ENCODE peak calls at places on chromosome 19, in four cellular contexts. One of them, this sample, is unnamed.

GRCh38 chr19:6279620-6279930 is 200 bp downstream of the MLLT1 start:
- DNase-seq in right cardiac atrium: no peak
- DNase-seq in tibial nerve: no peak
- DNase-seq in CD8-positive, alpha-beta memory T cell: no peak
- DNase-seq in this sample: no peak

GRCh38 chr19:18306209-18306902 is 16.5 kb downstream of the LSM4 start:
- DNase-seq in right cardiac atrium: peak
- DNase-seq in tibial nerve: no peak
- DNase-seq in CD8-positive, alpha-beta memory T cell: no peak
- DNase-seq in this sample: no peak

GRCh38 chr19:46080561-46080960 is 39.8 kb upstream of the IGFL4 start:
- DNase-seq in right cardiac atrium: no peak
- DNase-seq in tibial nerve: no peak
- DNase-seq in CD8-positive, alpha-beta memory T cell: no peak
- DNase-seq in this sample: no peak

GRCh38 chr19:4571305-4571917 is 11.9 kb upstream of the SEMA6B start:
- DNase-seq in right cardiac atrium: no peak
- DNase-seq in tibial nerve: no peak
- DNase-seq in CD8-positive, alpha-beta memory T cell: no peak
- DNase-seq in this sample: no peak

GRCh38 chr19:14146789-14147216 is 10.4 kb upstream of the ASF1B start:
- DNase-seq in right cardiac atrium: no peak
- DNase-seq in tibial nerve: no peak
- DNase-seq in CD8-positive, alpha-beta memory T cell: no peak
- DNase-seq in this sample: no peak

GRCh38 chr19:19514215-19514633 is 1.1 kb downstream of the TSSK6 start:
- DNase-seq in right cardiac atrium: peak
- DNase-seq in tibial nerve: no peak
- DNase-seq in CD8-positive, alpha-beta memory T cell: no peak
- DNase-seq in this sample: no peak

GRCh38 chr19:2488405-2488941 is 12.5 kb downstream of the GADD45B start:
- DNase-seq in right cardiac atrium: no peak
- DNase-seq in tibial nerve: no peak
- DNase-seq in CD8-positive, alpha-beta memory T cell: no peak
- DNase-seq in this sample: no peak

GRCh38 chr19:19262190-19263057 is 10.7 kb downstream of the TM6SF2 start:
- DNase-seq in right cardiac atrium: no peak
- DNase-seq in tibial nerve: no peak
- DNase-seq in CD8-positive, alpha-beta memory T cell: no peak
- DNase-seq in this sample: no peak

GRCh38 chr19:40803857-40804782 is 5.1 kb downstream of the EGLN2 start:
- DNase-seq in right cardiac atrium: peak
- DNase-seq in tibial nerve: no peak
- DNase-seq in CD8-positive, alpha-beta memory T cell: peak
- DNase-seq in this sample: no peak

GRCh38 chr19:6038634-6039405 is 60.9 kb upstream of the RANBP3 start:
- DNase-seq in right cardiac atrium: no peak
- DNase-seq in tibial nerve: no peak
- DNase-seq in CD8-positive, alpha-beta memory T cell: no peak
- DNase-seq in this sample: no peak

GRCh38 chr19:35124098-35125060 is 8.8 kb downstream of the FXYD3 start:
- DNase-seq in right cardiac atrium: peak
- DNase-seq in tibial nerve: peak
- DNase-seq in CD8-positive, alpha-beta memory T cell: peak
- DNase-seq in this sample: peak

GRCh38 chr19:1516395-1516753 is 3.6 kb upstream of the ADAMTSL5 start:
- DNase-seq in right cardiac atrium: no peak
- DNase-seq in tibial nerve: no peak
- DNase-seq in CD8-positive, alpha-beta memory T cell: no peak
- DNase-seq in this sample: no peak

GRCh38 chr19:47190167-47190727 is 40.8 kb downstream of the BBC3 start:
- DNase-seq in right cardiac atrium: peak
- DNase-seq in tibial nerve: no peak
- DNase-seq in CD8-positive, alpha-beta memory T cell: no peak
- DNase-seq in this sample: peak

DNA sequence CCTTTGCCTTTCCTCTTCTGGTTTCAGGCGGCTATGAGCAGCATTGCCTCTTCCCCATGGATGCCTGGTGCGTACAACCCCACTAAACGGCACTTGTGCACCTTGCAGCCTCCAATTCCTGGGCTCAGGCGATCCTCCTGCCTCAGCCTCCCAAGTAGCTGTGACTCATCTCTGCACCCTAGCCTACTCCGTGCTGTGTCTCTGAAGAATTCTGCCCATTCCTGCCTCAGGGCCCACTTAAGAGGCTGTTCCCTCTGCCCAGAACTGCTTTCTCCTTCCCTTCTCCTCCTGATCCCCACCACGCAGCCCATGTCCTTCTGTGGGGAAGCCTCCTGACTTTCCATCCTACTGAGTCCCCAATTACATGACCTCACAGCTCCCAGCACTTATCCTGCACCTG is 142.2 kb upstream of the ZNF507 start:
- DNase-seq in right cardiac atrium: no peak
- DNase-seq in tibial nerve: no peak
- DNase-seq in CD8-positive, alpha-beta memory T cell: no peak
- DNase-seq in this sample: no peak
- H3K27ac ChIP-seq in right cardiac atrium: no peak
- H3K27ac ChIP-seq in tibial nerve: no peak
- H3K27ac ChIP-seq in CD8-positive, alpha-beta memory T cell: no peak
- H3K27ac ChIP-seq in this sample: no peak

GRCh38 chr19:7705387-7706187 is 3.7 kb upstream of the FCER2 start:
- DNase-seq in right cardiac atrium: peak
- DNase-seq in tibial nerve: peak
- DNase-seq in CD8-positive, alpha-beta memory T cell: peak
- DNase-seq in this sample: no peak

GRCh38 chr19:7709932-7710460 is 8.1 kb upstream of the FCER2 start:
- DNase-seq in right cardiac atrium: no peak
- DNase-seq in tibial nerve: no peak
- DNase-seq in CD8-positive, alpha-beta memory T cell: no peak
- DNase-seq in this sample: no peak

GRCh38 chr19:7704280-7705060 is 2.5 kb upstream of the FCER2 start:
- DNase-seq in right cardiac atrium: no peak
- DNase-seq in tibial nerve: no peak
- DNase-seq in CD8-positive, alpha-beta memory T cell: no peak
- DNase-seq in this sample: no peak

GRCh38 chr19:7706188-7706530 is 4.2 kb upstream of the FCER2 start:
- DNase-seq in right cardiac atrium: no peak
- DNase-seq in tibial nerve: no peak
- DNase-seq in CD8-positive, alpha-beta memory T cell: no peak
- DNase-seq in this sample: no peak

DNA sequence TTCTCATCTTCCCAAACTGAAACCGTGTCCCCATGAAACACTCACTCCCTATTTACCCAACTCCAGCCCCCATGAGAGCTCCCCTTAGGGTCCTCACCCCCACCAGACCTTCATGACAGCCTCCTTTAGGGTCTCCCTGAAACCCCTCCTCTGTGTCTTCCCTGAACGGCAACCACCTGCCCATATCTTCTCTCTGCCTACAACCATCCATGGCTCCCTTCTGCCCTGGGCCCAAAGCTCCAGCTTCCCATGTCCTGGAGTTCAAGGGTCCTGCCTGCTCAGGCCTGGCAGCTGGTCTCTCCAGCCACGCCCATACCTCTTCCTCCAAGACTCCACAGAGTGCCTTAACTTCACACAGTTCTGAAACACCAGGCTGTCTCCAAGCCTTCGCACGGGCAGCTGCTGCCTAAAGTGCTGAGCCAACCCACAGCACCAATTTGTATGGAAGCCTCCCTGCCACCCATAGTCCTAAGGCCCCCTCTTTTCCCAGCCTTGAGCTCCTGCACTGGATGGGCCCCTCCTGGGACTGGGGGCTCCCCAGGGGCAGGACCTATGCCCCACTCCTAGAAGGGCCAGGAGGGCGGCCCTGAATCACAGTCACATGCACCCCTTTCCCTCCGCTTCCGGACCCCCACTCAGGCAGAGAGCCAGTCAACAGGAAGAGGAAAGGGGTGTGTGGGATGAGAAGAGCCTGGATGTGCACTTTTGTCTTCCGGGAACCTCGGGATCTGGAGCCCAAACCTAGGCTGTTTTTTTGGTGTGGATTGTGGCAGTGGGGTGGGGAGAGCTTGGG is 4.9 kb upstream of the FCER2 start:
- DNase-seq in right cardiac atrium: no peak
- DNase-seq in tibial nerve: peak
- DNase-seq in CD8-positive, alpha-beta memory T cell: no peak
- DNase-seq in this sample: no peak
- H3K27ac ChIP-seq in right cardiac atrium: no peak
- H3K27ac ChIP-seq in tibial nerve: no peak
- H3K27ac ChIP-seq in CD8-positive, alpha-beta memory T cell: no peak
- H3K27ac ChIP-seq in this sample: no peak

GRCh38 chr19:13093407-13094284 is 9.0 kb downstream of the LYL1 start:
- DNase-seq in right cardiac atrium: peak
- DNase-seq in tibial nerve: peak
- DNase-seq in CD8-positive, alpha-beta memory T cell: peak
- DNase-seq in this sample: peak
- H3K27ac ChIP-seq in right cardiac atrium: peak
- H3K27ac ChIP-seq in tibial nerve: peak
- H3K27ac ChIP-seq in CD8-positive, alpha-beta memory T cell: no peak
- H3K27ac ChIP-seq in this sample: peak

GRCh38 chr19:10269333-10270179 is 1.4 kb upstream of the ICAM1 start:
- DNase-seq in right cardiac atrium: peak
- DNase-seq in tibial nerve: peak
- DNase-seq in CD8-positive, alpha-beta memory T cell: peak
- DNase-seq in this sample: peak
- H3K27ac ChIP-seq in right cardiac atrium: peak
- H3K27ac ChIP-seq in tibial nerve: peak
- H3K27ac ChIP-seq in CD8-positive, alpha-beta memory T cell: peak
- H3K27ac ChIP-seq in this sample: peak

GRCh38 chr19:11197291-11198174 is at the start of gene KANK2:
- DNase-seq in right cardiac atrium: peak
- DNase-seq in tibial nerve: peak
- DNase-seq in CD8-positive, alpha-beta memory T cell: peak
- DNase-seq in this sample: peak
- H3K27ac ChIP-seq in right cardiac atrium: peak
- H3K27ac ChIP-seq in tibial nerve: peak
- H3K27ac ChIP-seq in CD8-positive, alpha-beta memory T cell: peak
- H3K27ac ChIP-seq in this sample: peak

GRCh38 chr19:23986623-23987022 is 71.9 kb downstream of the ZNF726 start:
- DNase-seq in right cardiac atrium: no peak
- DNase-seq in tibial nerve: no peak
- DNase-seq in CD8-positive, alpha-beta memory T cell: no peak
- DNase-seq in this sample: no peak
- H3K27ac ChIP-seq in right cardiac atrium: no peak
- H3K27ac ChIP-seq in tibial nerve: no peak
- H3K27ac ChIP-seq in CD8-positive, alpha-beta memory T cell: no peak
- H3K27ac ChIP-seq in this sample: no peak

DNA sequence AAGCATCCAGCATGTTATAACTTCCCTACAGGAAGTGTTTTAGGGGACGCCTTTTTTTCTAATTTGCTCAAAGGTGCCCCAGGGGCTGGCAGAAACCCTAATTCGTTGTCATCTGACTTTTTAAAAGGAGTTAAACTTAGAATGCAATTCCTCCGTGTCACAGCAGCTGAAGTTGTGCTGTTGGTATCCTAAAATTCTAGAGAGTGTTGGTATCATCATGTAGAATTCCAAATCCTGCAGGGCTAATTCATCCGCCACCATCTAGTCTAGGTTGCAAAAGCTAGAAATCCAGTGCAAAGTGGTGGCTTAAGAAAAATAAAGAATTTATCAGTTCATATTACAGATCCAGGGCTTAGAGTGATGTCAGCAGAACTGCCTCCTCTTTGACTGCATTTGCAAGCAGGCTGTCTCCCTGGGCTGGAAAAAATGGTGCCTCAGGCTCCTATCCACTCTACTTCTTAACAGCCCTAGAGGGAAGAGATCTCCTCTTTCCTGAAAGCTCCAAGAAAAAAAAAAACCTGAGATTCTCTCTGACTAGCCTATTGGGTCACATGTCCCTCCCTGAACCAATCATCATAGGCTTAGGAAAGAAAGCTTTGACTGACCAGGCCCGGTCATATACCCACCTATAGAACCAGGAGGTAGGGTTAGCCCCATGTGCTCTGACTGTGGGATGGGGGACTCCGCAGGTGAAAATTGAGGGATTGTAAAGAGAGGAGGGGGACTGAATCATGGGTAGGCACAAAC is 73.0 kb downstream of the MAP4K1 start:
- DNase-seq in right cardiac atrium: no peak
- DNase-seq in tibial nerve: no peak
- DNase-seq in CD8-positive, alpha-beta memory T cell: no peak
- DNase-seq in this sample: no peak
- H3K27ac ChIP-seq in right cardiac atrium: no peak
- H3K27ac ChIP-seq in tibial nerve: no peak
- H3K27ac ChIP-seq in CD8-positive, alpha-beta memory T cell: peak
- H3K27ac ChIP-seq in this sample: no peak

GRCh38 chr19:33394723-33395560 is 21.4 kb downstream of the CEBPG start:
- DNase-seq in right cardiac atrium: peak
- DNase-seq in tibial nerve: no peak
- DNase-seq in CD8-positive, alpha-beta memory T cell: no peak
- DNase-seq in this sample: no peak
- H3K27ac ChIP-seq in right cardiac atrium: peak
- H3K27ac ChIP-seq in tibial nerve: peak
- H3K27ac ChIP-seq in CD8-positive, alpha-beta memory T cell: no peak
- H3K27ac ChIP-seq in this sample: peak

DNA sequence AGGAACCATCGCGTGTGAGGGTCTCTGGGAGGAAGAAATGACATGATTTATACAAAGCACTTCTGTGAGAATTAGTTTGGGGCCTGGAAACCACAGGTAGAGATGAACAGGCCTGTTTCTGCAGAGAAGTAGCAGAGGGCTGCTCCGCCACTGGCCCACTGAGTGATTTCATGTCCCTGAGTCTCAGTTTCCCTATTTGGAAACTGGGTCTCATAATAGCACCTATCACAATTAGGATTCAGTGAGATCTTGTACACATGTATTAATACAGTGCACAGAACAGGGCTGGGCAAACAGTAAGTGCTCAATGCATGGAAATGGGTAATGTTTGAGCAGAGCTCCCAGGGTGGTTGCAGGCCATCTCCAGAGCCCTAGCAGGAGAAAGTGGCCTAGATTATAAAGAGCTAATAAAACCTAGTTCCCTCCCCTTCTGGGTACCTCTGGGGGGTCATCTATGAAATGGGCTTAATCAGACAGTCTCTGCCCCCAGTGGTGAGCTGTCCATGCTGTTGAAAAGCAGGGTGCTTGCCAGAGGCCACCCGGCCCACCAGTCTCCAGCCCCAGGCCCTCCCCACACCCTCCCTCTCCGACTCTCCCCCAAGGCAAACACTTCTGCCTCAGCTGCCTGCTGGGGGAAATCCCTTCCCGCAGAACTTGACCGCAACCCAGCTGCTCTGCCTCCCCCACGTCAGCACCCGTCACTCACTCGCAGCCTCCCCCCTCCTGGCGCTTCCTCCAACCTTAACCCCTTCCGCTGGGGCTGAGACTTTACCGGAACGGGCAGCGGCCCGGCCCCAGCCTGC is 4.5 kb downstream of the BCL3 start:
- DNase-seq in right cardiac atrium: peak
- DNase-seq in tibial nerve: peak
- DNase-seq in CD8-positive, alpha-beta memory T cell: peak
- DNase-seq in this sample: peak
- H3K27ac ChIP-seq in right cardiac atrium: peak
- H3K27ac ChIP-seq in tibial nerve: peak
- H3K27ac ChIP-seq in CD8-positive, alpha-beta memory T cell: peak
- H3K27ac ChIP-seq in this sample: peak

GRCh38 chr19:16605115-16605514 is 22.9 kb downstream of the MED26 start:
- DNase-seq in right cardiac atrium: no peak
- DNase-seq in tibial nerve: no peak
- DNase-seq in CD8-positive, alpha-beta memory T cell: no peak
- DNase-seq in this sample: no peak
- H3K27ac ChIP-seq in right cardiac atrium: no peak
- H3K27ac ChIP-seq in tibial nerve: no peak
- H3K27ac ChIP-seq in CD8-positive, alpha-beta memory T cell: no peak
- H3K27ac ChIP-seq in this sample: no peak

This sample was measured in ascending aorta.